ENCODE peak calls at places on chromosomes 2 and 18, in seven cellular contexts. S, C, G, O, N, X and V are unnamed samples.

GRCh38 chr2:177031435-177032222 is 181.0 kb upstream of the HNRNPA3 start:
- DNase-seq in N (no peak), O (no peak), S (no peak), C (no peak), G (no peak), X (no peak), V (no peak)

GRCh38 chr2:9596621-9597311 is 34.0 kb downstream of the YWHAQ start:
- DNase-seq in S (no peak), X (no peak), O (no peak), C (no peak), N (no peak), G (no peak), V (no peak)

GRCh38 chr2:150690870-150691269 is 203.4 kb upstream of the RND3 start:
- DNase-seq in C (no peak), X (no peak), O (peak), G (no peak), N (no peak), S (no peak), V (no peak)

GRCh38 chr2:38013158-38013752 is 62.7 kb downstream of the CYP1B1 start:
- DNase-seq in X (no peak), O (peak), G (no peak), S (peak), N (no peak), C (no peak), V (no peak)

GRCh38 chr2:109380502-109381326 is 233.1 kb downstream of the SEPTIN10 start:
- DNase-seq in S (no peak), C (no peak), O (no peak), X (peak), G (no peak), N (no peak), V (no peak)

GRCh38 chr2:63842149-63843061 is 709 bp downstream of the UGP2 start:
- DNase-seq in O (peak), C (peak), X (no peak), S (peak), N (peak), G (no peak), V (no peak)

GRCh38 chr2:43104106-43104505 is 122.3 kb downstream of the ZFP36L2 start:
- DNase-seq in X (no peak), N (no peak), S (no peak), O (no peak), C (no peak), G (no peak), V (no peak)

GRCh38 chr2:160368988-160369935 is 124.3 kb downstream of the RBMS1 start:
- DNase-seq in S (no peak), X (no peak), C (no peak), N (peak), O (no peak), G (no peak), V (no peak)

GRCh38 chr18:41745166-41746049 is 209.6 kb upstream of the PIK3C3 start:
- DNase-seq in S (peak), O (peak), X (no peak), G (peak), N (peak), C (peak), V (no peak)

GRCh38 chr2:160794926-160795325 is 301.3 kb upstream of the RBMS1 start:
- DNase-seq in S (no peak), N (no peak), O (no peak), G (no peak), C (no peak), X (no peak), V (no peak)

GRCh38 chr2:168495524-168495923 is 39.5 kb downstream of the CERS6 start:
- DNase-seq in O (no peak), N (no peak), C (no peak), G (no peak), X (no peak), S (no peak), V (no peak)

GRCh38 chr18:13725566-13726227 is 661 bp downstream of the FAM210A start:
- DNase-seq in X (no peak), G (no peak), S (peak), N (no peak), O (peak), C (peak), V (no peak)

GRCh38 chr18:3305354-3305762 is 43.4 kb downstream of the MYL12B start:
- DNase-seq in S (peak), C (no peak), N (no peak), O (peak), G (no peak), X (no peak), V (no peak)

GRCh38 chr2:234107861-234108260 is 57.4 kb downstream of the SPP2 start:
- DNase-seq in N (no peak), X (no peak), S (no peak), G (no peak), O (no peak), C (no peak), V (no peak)

GRCh38 chr2:216119986-216120385 is 10.8 kb downstream of the XRCC5 start:
- DNase-seq in O (no peak), N (no peak), S (no peak), G (no peak), C (no peak), X (no peak), V (no peak)

GRCh38 chr2:239053801-239054503 is 206.1 kb downstream of the TWIST2 start:
- DNase-seq in G (no peak), O (no peak), N (peak), S (no peak), C (no peak), X (no peak), V (no peak)

GRCh38 chr2:45812039-45812500 is 160.6 kb downstream of the PRKCE start:
- DNase-seq in N (no peak), S (no peak), G (no peak), O (peak), C (no peak), X (no peak), V (no peak)

GRCh38 chr2:229715895-229716507 is 1.6 kb upstream of the DNER start:
- DNase-seq in C (peak), G (peak), N (no peak), S (peak), O (no peak), X (no peak), V (no peak)

GRCh38 chr18:7338846-7339245 is 108.0 kb downstream of the LRRC30 start:
- DNase-seq in G (no peak), N (no peak), X (no peak), S (no peak), C (no peak), O (no peak), V (no peak)

GRCh38 chr18:64271264-64271663 is 122.4 kb upstream of the LINC00305 start:
- DNase-seq in C (peak), X (no peak), O (no peak), G (no peak), S (no peak), N (no peak), V (no peak)

GRCh38 chr2:239197146-239197545 is 203.7 kb downstream of the HDAC4 start:
- DNase-seq in C (no peak), G (no peak), S (no peak), N (peak), O (no peak), X (no peak), V (no peak)

GRCh38 chr18:79199691-79200374 is 130.6 kb downstream of the ATP9B start:
- DNase-seq in N (no peak), C (no peak), G (no peak), S (no peak), O (peak), X (no peak), V (no peak)

GRCh38 chr18:9986156-9986930 is 72.5 kb downstream of the VAPA start:
- DNase-seq in G (no peak), N (peak), O (no peak), X (no peak), C (no peak), S (no peak), V (no peak)

GRCh38 chr2:240418311-240418710 is 17.2 kb upstream of the GPC1 start:
- DNase-seq in N (no peak), O (no peak), S (no peak), G (no peak), C (no peak), X (no peak), V (no peak)

GRCh38 chr2:199464614-199465352 is 7.0 kb upstream of the SATB2 start:
- DNase-seq in X (no peak), N (no peak), S (no peak), O (no peak), C (no peak), G (peak), V (no peak)